ENCODE peak calls at places on chromosomes 1 and 21, in five cellular contexts. X, R, S, K and M are unnamed samples.

GRCh38 chr1:207959995-207960745 is 49.2 kb upstream of the CD34 start:
- DNase-seq in X (no peak), R (no peak), S (no peak), K (no peak), M (no peak)

GRCh38 chr1:152907686-152908601 is at the start of gene IVL:
- DNase-seq in X (no peak), R (peak), S (peak), K (no peak), M (no peak)

GRCh38 chr1:43383449-43383848 is 6.2 kb downstream of the MED8 start:
- DNase-seq in X (no peak), R (no peak), S (no peak), K (no peak), M (no peak)

GRCh38 chr1:50704126-50704525 is 255.9 kb downstream of the FAF1 start:
- DNase-seq in X (no peak), R (peak), S (peak), K (peak), M (peak)

GRCh38 chr1:55869050-55869449 is 653.9 kb upstream of the USP24 start:
- DNase-seq in X (no peak), R (no peak), S (no peak), K (no peak), M (no peak)

GRCh38 chr21:45322960-45323461 is 35.3 kb upstream of the POFUT2 start:
- DNase-seq in X (no peak), R (peak), S (peak), K (peak), M (no peak)

GRCh38 chr1:7679873-7680790 is 91.0 kb upstream of the VAMP3 start:
- DNase-seq in X (no peak), R (no peak), S (no peak), K (peak), M (peak)

GRCh38 chr1:1432951-1433803 is 2.3 kb upstream of the VWA1 start:
- DNase-seq in X (no peak), R (no peak), S (peak), K (peak), M (peak)

GRCh38 chr1:170126691-170127090 is 19.1 kb upstream of the NTMT2 start:
- DNase-seq in X (no peak), R (peak), S (peak), K (peak), M (peak)

GRCh38 chr21:44890961-44891541 is 17.6 kb upstream of the PTTG1IP start:
- DNase-seq in X (no peak), R (no peak), S (no peak), K (no peak), M (no peak)

GRCh38 chr1:213686003-213686582 is 301.7 kb upstream of the PROX1 start:
- DNase-seq in X (no peak), R (no peak), S (no peak), K (no peak), M (no peak)

GRCh38 chr1:25795955-25796806 is 3.8 kb upstream of the SELENON start:
- DNase-seq in X (peak), R (no peak), S (no peak), K (no peak), M (no peak)

GRCh38 chr1:25090707-25091422 is 141.4 kb downstream of the SYF2 start:
- DNase-seq in X (no peak), R (no peak), S (peak), K (no peak), M (no peak)

GRCh38 chr1:61605607-61606321 is 119.2 kb downstream of the TM2D1 start:
- DNase-seq in X (no peak), R (peak), S (peak), K (no peak), M (no peak)

GRCh38 chr1:212242288-212242984 is 42.8 kb upstream of the PPP2R5A start:
- DNase-seq in X (no peak), R (no peak), S (no peak), K (no peak), M (no peak)

GRCh38 chr21:45442276-45442675 is 37.3 kb downstream of the COL18A1 start:
- DNase-seq in X (no peak), R (no peak), S (no peak), K (no peak), M (no peak)

GRCh38 chr1:63772876-63773275 is 941 bp upstream of the ROR1 start:
- DNase-seq in X (no peak), R (no peak), S (no peak), K (no peak), M (peak)

GRCh38 chr1:28199328-28200233 is 23.1 kb upstream of the PTAFR start:
- DNase-seq in X (peak), R (no peak), S (no peak), K (no peak), M (no peak)

GRCh38 chr1:180884588-180885300 is 28.0 kb upstream of the KIAA1614 start:
- DNase-seq in X (no peak), R (no peak), S (no peak), K (no peak), M (no peak)

GRCh38 chr1:29508458-29509107 is 272.3 kb downstream of the PTPRU start:
- DNase-seq in X (no peak), R (no peak), S (no peak), K (no peak), M (no peak)

GRCh38 chr1:64550505-64550904 is 80.6 kb downstream of the CACHD1 start:
- DNase-seq in X (no peak), R (no peak), S (no peak), K (no peak), M (no peak)

GRCh38 chr1:169201084-169201619 is 94.7 kb downstream of the ATP1B1 start:
- DNase-seq in X (no peak), R (no peak), S (peak), K (no peak), M (no peak)

GRCh38 chr1:204480515-204480914 is 14.1 kb downstream of the PIK3C2B start:
- DNase-seq in X (no peak), R (no peak), S (no peak), K (peak), M (no peak)

GRCh38 chr1:170593173-170593572 is 61.2 kb downstream of the GORAB start:
- DNase-seq in X (no peak), R (no peak), S (no peak), K (no peak), M (peak)

GRCh38 chr1:160717284-160717683 is 5.7 kb upstream of the CD48 start:
- DNase-seq in X (no peak), R (no peak), S (no peak), K (no peak), M (no peak)

GRCh38 chr1:6585081-6585722 is 5.4 kb downstream of the ZBTB48 start:
- DNase-seq in X (no peak), R (no peak), S (no peak), K (no peak), M (no peak)

GRCh38 chr21:40671721-40672120 is 175.2 kb downstream of the DSCAM start:
- DNase-seq in X (no peak), R (no peak), S (no peak), K (no peak), M (no peak)